ENCODE peak calls at places on chromosomes 13 and 19, in nine cellular contexts. D, Y, M, A, W, K, X, I and P are unnamed samples.

GRCh38 chr13:31947506-31947905 is 84.1 kb upstream of the FRY start:
- DNase-seq in M (no peak), D (no peak), Y (no peak), K (no peak), A (no peak), W (no peak), I (no peak), X (no peak), P (no peak)

GRCh38 chr19:1171755-1172352 is 2.2 kb downstream of the SBNO2 start:
- DNase-seq in X (no peak), I (no peak), D (no peak), Y (no peak), A (no peak), K (no peak), W (no peak), M (no peak), P (no peak)

GRCh38 chr19:29505034-29505824 is 20.6 kb upstream of the VSTM2B start:
- DNase-seq in M (no peak), Y (peak), K (no peak), W (peak), A (peak), X (no peak), D (no peak), I (no peak), P (peak)

GRCh38 chr19:40424637-40425449 is 949 bp downstream of the SERTAD1 start:
- DNase-seq in W (no peak), M (no peak), D (no peak), K (peak), I (no peak), A (no peak), Y (peak), X (no peak), P (no peak)

GRCh38 chr13:44498969-44499368 is 77.2 kb downstream of the TSC22D1 start:
- DNase-seq in I (no peak), Y (no peak), M (no peak), D (no peak), W (no peak), K (peak), A (no peak), X (no peak), P (no peak)

GRCh38 chr13:77329133-77330008 is 2.5 kb upstream of the MYCBP2 start:
- DNase-seq in Y (peak), K (peak), X (peak), I (peak), D (peak), A (peak), M (peak), W (peak), P (peak)

GRCh38 chr13:73194310-73194709 is 135.5 kb downstream of the KLF5 start:
- DNase-seq in D (no peak), K (no peak), M (no peak), I (peak), W (no peak), A (no peak), Y (no peak), X (no peak), P (no peak)

GRCh38 chr13:113497217-113497616 is 6.7 kb upstream of the DCUN1D2 start:
- DNase-seq in Y (no peak), W (no peak), A (no peak), K (no peak), I (no peak), M (no peak), X (no peak), D (no peak), P (no peak)

GRCh38 chr13:40445557-40445990 is 220.9 kb downstream of the FOXO1 start:
- DNase-seq in D (no peak), I (no peak), X (no peak), W (no peak), K (peak), M (no peak), Y (no peak), A (no peak), P (no peak)

GRCh38 chr19:45470147-45471081 is 2.6 kb downstream of the FOSB start:
- DNase-seq in Y (no peak), M (no peak), D (no peak), A (no peak), W (peak), X (no peak), K (peak), I (no peak), P (no peak)

GRCh38 chr19:52995711-52996110 is 18.0 kb upstream of the ERVV-1 start:
- DNase-seq in M (no peak), Y (no peak), K (no peak), A (no peak), W (no peak), D (no peak), I (no peak), X (no peak), P (no peak)

GRCh38 chr19:16875584-16876555 is 12.9 kb upstream of the F2RL3 start:
- DNase-seq in Y (no peak), M (no peak), K (no peak), X (no peak), W (no peak), I (no peak), A (no peak), D (no peak), P (no peak)

GRCh38 chr19:42252365-42253244 is 2.3 kb downstream of the ERF start:
- DNase-seq in X (peak), M (no peak), W (peak), D (no peak), K (peak), I (no peak), A (peak), Y (peak), P (peak)

GRCh38 chr13:85864963-85865530 is 65.8 kb upstream of the SLITRK6 start:
- DNase-seq in D (no peak), W (no peak), A (peak), K (peak), I (peak), Y (no peak), X (no peak), M (no peak), P (no peak)

GRCh38 chr13:105702441-105702840 is 833.0 kb downstream of the EFNB2 start:
- DNase-seq in A (no peak), Y (no peak), W (no peak), X (no peak), D (no peak), K (no peak), I (no peak), M (no peak), P (no peak)

GRCh38 chr19:1571358-1571757 is 3.2 kb upstream of the MEX3D start:
- DNase-seq in I (no peak), X (no peak), D (no peak), K (no peak), A (no peak), Y (no peak), M (no peak), W (no peak), P (no peak)

GRCh38 chr13:31521466-31521865 is 217.9 kb upstream of the RXFP2 start:
- DNase-seq in Y (no peak), W (no peak), I (no peak), A (no peak), M (no peak), K (no peak), X (no peak), D (no peak), P (no peak)

GRCh38 chr13:32911506-32911905 is 104.7 kb upstream of the KL start:
- DNase-seq in W (no peak), Y (no peak), I (peak), D (no peak), M (no peak), X (no peak), A (no peak), K (peak), P (no peak)

GRCh38 chr19:39166571-39167391 is 30.0 kb upstream of the NCCRP1 start:
- DNase-seq in X (no peak), K (no peak), W (no peak), Y (peak), D (no peak), M (no peak), I (no peak), A (no peak), P (peak)

GRCh38 chr13:28423010-28423409 is 71.9 kb downstream of the FLT1 start:
- DNase-seq in X (no peak), D (no peak), Y (peak), W (no peak), A (peak), I (no peak), M (peak), K (no peak), P (no peak)

GRCh38 chr13:48334534-48335127 is 31.1 kb downstream of the RB1 start:
- DNase-seq in K (peak), M (no peak), W (no peak), I (no peak), X (no peak), D (peak), A (no peak), Y (no peak), P (no peak)

GRCh38 chr13:42649761-42650289 is 75.9 kb downstream of the TNFSF11 start:
- DNase-seq in X (no peak), Y (no peak), K (no peak), D (peak), A (no peak), W (no peak), I (no peak), M (no peak), P (no peak)

GRCh38 chr13:101919541-101920306 is 467.2 kb downstream of the ITGBL1 start:
- DNase-seq in M (no peak), I (no peak), A (no peak), X (no peak), W (no peak), Y (no peak), K (peak), D (peak), P (no peak)

GRCh38 chr19:40270362-40271089 is 14.6 kb downstream of the AKT2 start:
- DNase-seq in M (no peak), D (no peak), A (no peak), W (peak), X (no peak), I (no peak), Y (no peak), K (no peak), P (no peak)

GRCh38 chr19:46186717-46187101 is 38.7 kb downstream of the IGFL2 start:
- DNase-seq in W (no peak), M (no peak), Y (no peak), A (no peak), X (no peak), D (no peak), I (no peak), K (no peak), P (no peak)

GRCh38 chr13:98563071-98563470 is 13.8 kb downstream of the STK24 start:
- DNase-seq in K (no peak), X (no peak), A (no peak), D (no peak), I (no peak), Y (no peak), M (no peak), W (no peak), P (no peak)

GRCh38 chr13:73369095-73369494 is 310.3 kb downstream of the KLF5 start:
- DNase-seq in X (no peak), D (no peak), W (no peak), M (no peak), I (no peak), A (no peak), K (no peak), Y (no peak), P (no peak)

GRCh38 chr13:60838581-60838980 is 441.6 kb downstream of the TDRD3 start:
- DNase-seq in M (no peak), D (no peak), K (no peak), X (no peak), I (no peak), Y (no peak), A (no peak), W (no peak), P (no peak)

GRCh38 chr19:8506402-8506957 is 4.0 kb upstream of the PRAM1 start:
- DNase-seq in A (no peak), I (no peak), W (no peak), Y (no peak), K (no peak), X (no peak), D (peak), M (no peak), P (no peak)

GRCh38 chr13:45162821-45163220 is 38.0 kb downstream of the KCTD4 start:
- DNase-seq in X (no peak), A (no peak), W (no peak), Y (no peak), M (no peak), K (peak), I (no peak), D (no peak), P (no peak)

GRCh38 chr13:21676611-21677021 is 5.7 kb downstream of the FGF9 start:
- DNase-seq in X (no peak), K (no peak), W (no peak), Y (no peak), D (no peak), M (no peak), A (no peak), I (peak), P (no peak)

GRCh38 chr13:106529415-106530208 is 5.8 kb downstream of the EFNB2 start:
- DNase-seq in M (no peak), Y (no peak), X (no peak), W (no peak), A (no peak), D (no peak), K (no peak), I (no peak), P (no peak)

GRCh38 chr13:94050039-94050438 is 429.4 kb downstream of the DCT start:
- DNase-seq in W (no peak), M (no peak), Y (no peak), X (no peak), K (no peak), A (no peak), I (no peak), D (no peak), P (no peak)

GRCh38 chr19:38512277-38512676 is 78.8 kb downstream of the RYR1 start:
- DNase-seq in X (no peak), M (no peak), W (no peak), I (no peak), D (no peak), K (no peak), Y (no peak), A (no peak), P (no peak)

GRCh38 chr13:113537205-113537604 is 46.7 kb upstream of the DCUN1D2 start:
- DNase-seq in W (no peak), M (no peak), X (no peak), D (no peak), I (no peak), A (no peak), K (no peak), Y (no peak), P (no peak)

GRCh38 chr19:4676955-4677731 is 7.0 kb upstream of the MYDGF start:
- DNase-seq in Y (no peak), K (peak), X (peak), W (peak), A (no peak), D (no peak), M (peak), I (peak), P (peak)

GRCh38 chr19:38993271-38993670 is 17.7 kb upstream of the FBXO17 start:
- DNase-seq in A (no peak), K (peak), D (no peak), I (no peak), Y (no peak), X (no peak), W (no peak), M (no peak), P (no peak)